ENCODE peak calls at places on chromosomes 3 and 15, in seven cellular contexts. G is effector memory CD4-positive, alpha-beta T cell; M is ovary; S is right lobe of liver; B is OCI-LY7; E is CD4-positive, alpha-beta memory T cell; W is CD8-positive, alpha-beta T cell. Y is an unnamed sample. For H3K36me3, the result is how much of the 10 kb centered on the place peaks cover.

GRCh38 chr3:129592362-129593150 is 13.9 kb downstream of the PLXND1 start:
- DNase-seq in B (no peak), G (no peak), E (no peak), M (peak), S (peak), W (no peak), Y (no peak)

GRCh38 chr3:135627057-135627456 is 338.5 kb upstream of the PPP2R3A start:
- DNase-seq in S (no peak), B (no peak), W (no peak), G (no peak), E (no peak), M (no peak), Y (no peak)

GRCh38 chr3:169581633-169582032 is 81.9 kb downstream of the MECOM start:
- DNase-seq in M (no peak), G (no peak), B (no peak), W (no peak), E (no peak), S (no peak), Y (no peak)

GRCh38 chr3:157089455-157090221 is 70.3 kb downstream of the CCNL1 start:
- DNase-seq in B (no peak), S (peak), M (peak), G (peak), E (no peak), W (no peak), Y (peak)

GRCh38 chr15:31300208-31300661 is 26.4 kb upstream of the KLF13 start:
- DNase-seq in M (no peak), G (no peak), S (peak), E (no peak), W (no peak), B (no peak), Y (no peak)

GRCh38 chr3:50190921-50191660 is at the start of gene GNAT1:
- DNase-seq in W (no peak), B (peak), G (no peak), S (no peak), E (no peak), M (no peak), Y (no peak)

GRCh38 chr3:94162700-94163099 is 99.8 kb downstream of the NSUN3 start:
- DNase-seq in W (no peak), E (no peak), M (no peak), S (no peak), G (no peak), B (no peak), Y (no peak)

GRCh38 chr15:44735482-44736260 is 657 bp upstream of the TRIM69 start:
- DNase-seq in G (no peak), E (no peak), M (peak), W (peak), S (no peak), B (no peak), Y (no peak)

GRCh38 chr3:186213946-186214345 is 105.1 kb upstream of the ETV5 start:
- DNase-seq in G (no peak), E (no peak), M (no peak), W (no peak), S (no peak), B (no peak), Y (no peak)

GRCh38 chr3:42547401-42547945 is 34.3 kb downstream of the SEC22C start:
- DNase-seq in B (peak), W (peak), S (peak), G (peak), M (peak), E (peak), Y (peak)

GRCh38 chr15:38459480-38459879 is 5.6 kb downstream of the FAM98B start:
- DNase-seq in M (no peak), S (no peak), B (no peak), G (no peak), W (no peak), E (no peak), Y (no peak)

GRCh38 chr15:38453971-38454686 is at the start of gene FAM98B:
- DNase-seq in M (peak), G (peak), B (peak), S (peak), W (peak), E (peak), Y (peak)

GRCh38 chr15:38458646-38459045 is 4.7 kb downstream of the FAM98B start:
- DNase-seq in G (no peak), B (no peak), W (no peak), S (no peak), E (no peak), M (no peak), Y (no peak)

GRCh38 chr15:38454687-38455071 is 752 bp downstream of the FAM98B start:
- DNase-seq in E (no peak), S (no peak), M (no peak), B (no peak), G (no peak), W (no peak), Y (no peak)

GRCh38 chr15:38455096-38455495 is 1.2 kb downstream of the FAM98B start:
- DNase-seq in B (no peak), E (no peak), S (no peak), G (no peak), W (no peak), M (no peak), Y (no peak)
- H3K4me3 ChIP-seq in B (peak), E (peak), S (peak), G (peak), W (peak), M (peak), Y (peak)

DNA sequence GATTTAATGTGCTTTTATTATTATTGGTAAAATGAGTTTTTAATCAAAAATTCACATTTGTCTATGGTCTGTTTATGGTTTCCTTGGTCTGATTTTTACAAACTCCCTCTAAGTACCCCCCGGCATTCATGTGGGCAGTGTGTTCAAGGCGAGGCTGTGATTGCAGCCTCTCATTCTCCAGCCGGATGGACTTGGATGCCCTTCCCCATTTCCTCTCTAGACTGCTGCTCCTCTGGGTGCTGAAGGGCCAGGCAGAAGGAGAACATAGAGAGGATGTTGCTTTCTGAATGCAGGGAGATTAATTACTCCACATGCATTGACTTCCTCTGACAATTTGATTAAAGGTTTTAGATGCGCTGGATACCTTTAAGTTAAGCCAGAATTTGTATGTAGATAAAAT is 3.9 kb upstream of the TMC3 start:
- DNase-seq in G (no peak), S (no peak), W (no peak), B (no peak), E (no peak), M (no peak), Y (no peak)
- H3K27ac ChIP-seq in G (no peak), S (no peak), W (no peak), B (no peak), E (no peak), M (no peak), Y (no peak)

GRCh38 chr3:119669906-119670570 is 7.2 kb downstream of the COX17 start:
- DNase-seq in M (no peak), E (no peak), S (no peak), G (no peak), W (no peak), B (no peak), Y (no peak)
- H3K36me3 ChIP-seq in M (under half), E (under half), S (under half), G (half or more), W (under half), B (half or more), Y (under half)

DNA sequence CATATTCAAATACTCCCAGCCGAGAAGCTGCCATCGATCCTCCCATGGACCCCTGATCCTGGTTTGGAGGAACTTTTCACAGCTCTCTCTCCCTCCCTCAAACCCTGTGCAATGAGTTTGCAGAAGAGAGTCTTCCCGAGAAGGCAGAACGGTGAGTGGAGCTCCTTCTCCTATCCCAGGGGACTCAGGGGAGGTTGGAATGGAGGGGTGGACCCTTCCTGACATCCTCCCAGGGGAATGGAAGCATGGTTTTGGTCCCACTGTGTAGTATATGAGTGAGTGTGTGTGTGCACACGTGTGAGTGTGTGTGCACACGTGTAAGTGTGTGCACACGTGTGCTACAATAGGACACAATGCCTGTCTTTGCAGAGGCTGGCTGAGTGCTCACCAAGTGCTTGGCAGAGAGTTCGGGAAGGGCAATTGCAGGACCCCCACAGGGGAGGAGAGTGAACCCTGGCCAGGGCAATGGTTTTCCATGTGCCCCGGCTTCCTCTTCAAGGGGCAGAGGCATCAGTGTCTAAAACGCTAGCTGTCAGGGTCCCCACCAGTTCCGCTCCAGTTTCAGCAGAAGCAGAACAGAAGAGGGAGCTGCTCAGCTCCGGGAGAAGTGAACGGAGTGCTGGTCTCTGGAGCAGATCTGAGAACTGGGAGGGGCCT is 13.8 kb upstream of the IL16 start:
- DNase-seq in W (no peak), B (no peak), M (peak), S (no peak), E (no peak), G (no peak), Y (no peak)
- H3K4me3 ChIP-seq in W (no peak), B (no peak), M (peak), S (no peak), E (no peak), G (no peak), Y (peak)

GRCh38 chr15:99472416-99473145 is 93.2 kb upstream of the MEF2A start:
- DNase-seq in G (no peak), E (no peak), W (no peak), M (no peak), B (no peak), S (no peak), Y (no peak)

GRCh38 chr15:99476413-99477222 is 89.2 kb upstream of the MEF2A start:
- DNase-seq in S (no peak), W (peak), E (no peak), M (no peak), B (peak), G (no peak), Y (peak)

GRCh38 chr15:99475754-99476412 is 89.9 kb upstream of the MEF2A start:
- DNase-seq in S (no peak), W (no peak), B (no peak), M (no peak), G (no peak), E (no peak), Y (no peak)

GRCh38 chr15:99474041-99474906 is 91.5 kb upstream of the MEF2A start:
- DNase-seq in W (no peak), E (no peak), G (no peak), B (no peak), M (no peak), S (no peak), Y (no peak)

GRCh38 chr15:99474981-99475753 is 90.6 kb upstream of the MEF2A start:
- DNase-seq in E (no peak), B (no peak), G (no peak), W (no peak), M (no peak), S (no peak), Y (no peak)
- H3K27ac ChIP-seq in E (no peak), B (no peak), G (no peak), W (no peak), M (no peak), S (no peak), Y (no peak)